ENCODE peak calls at places on chromosomes 12 and 14, in six cellular contexts. J is GM10248; L is A549; B is kidney; G is stimulated activated CD4-positive, alpha-beta T cell treated with anti-CD3 and anti-CD28 coated beads, Interleukin-4, amount 100 ng/mL, for 4 hours; C is thyroid gland. A is an unnamed sample.

GRCh38 chr14:56002876-56003625 is 115.2 kb upstream of the PELI2 start:
- DNase-seq in L (no peak), C (no peak), J (no peak), G (no peak), B (no peak), A (peak; percentile 31)

GRCh38 chr12:123928897-123929296 is 43.7 kb downstream of the CCDC92 start:
- DNase-seq in C (no peak), L (no peak), G (no peak), J (no peak), B (no peak), A (no peak)

GRCh38 chr12:753401-754237 is 1.2 kb downstream of the WNK1 start:
- DNase-seq in G (peak; percentile 30), L (peak; percentile 54), J (peak; percentile 45), B (peak; percentile 88), C (peak; percentile 64), A (peak; percentile 61)

GRCh38 chr12:15962760-15963159 is 51.6 kb downstream of the DERA start:
- DNase-seq in B (no peak), C (no peak), L (no peak), G (no peak), J (no peak), A (no peak)

GRCh38 chr12:98873823-98874222 is 228.7 kb downstream of the APAF1 start:
- DNase-seq in C (no peak), J (no peak), L (no peak), B (no peak), G (no peak), A (no peak)

GRCh38 chr12:32309811-32310755 is 89.3 kb upstream of the FGD4 start:
- DNase-seq in B (no peak), J (no peak), G (no peak), C (no peak), L (no peak), A (no peak)

GRCh38 chr14:20116748-20117147 is 6.2 kb downstream of the OR4K17 start:
- DNase-seq in L (no peak), J (no peak), C (no peak), B (no peak), G (no peak), A (no peak)

GRCh38 chr14:75826599-75826998 is 155.2 kb downstream of the TGFB3 start:
- DNase-seq in J (no peak), G (no peak), C (no peak), B (no peak), L (no peak), A (no peak)

GRCh38 chr12:127998936-127999467 is 268.0 kb upstream of the TMEM132C start:
- DNase-seq in B (no peak), L (no peak), G (no peak), J (no peak), C (no peak), A (no peak)

GRCh38 chr12:70845268-70845667 is 75.3 kb downstream of the PTPRR start:
- DNase-seq in B (no peak), C (no peak), L (no peak), J (no peak), G (no peak), A (no peak)

GRCh38 chr12:14366211-14366762 is 805 bp downstream of the ATF7IP start:
- DNase-seq in C (no peak), B (no peak), G (no peak), J (no peak), L (peak; percentile 58), A (no peak)

GRCh38 chr14:52755607-52756316 is 25.8 kb downstream of the STYX start:
- DNase-seq in J (no peak), G (no peak), C (no peak), B (no peak), L (no peak), A (no peak)

GRCh38 chr14:54229136-54229535 is 167.7 kb upstream of the CDKN3 start:
- DNase-seq in G (no peak), C (no peak), B (no peak), J (no peak), L (no peak), A (no peak)

GRCh38 chr14:100091386-100091785 is 26.2 kb downstream of the EVL start:
- DNase-seq in J (no peak), L (no peak), C (no peak), G (no peak), B (no peak), A (no peak)

GRCh38 chr14:94401083-94401482 is 12.7 kb upstream of the SERPINA1 start:
- DNase-seq in B (no peak), L (no peak), G (no peak), J (no peak), C (no peak), A (no peak)

GRCh38 chr14:34781242-34781641 is 66.8 kb upstream of the CFL2 start:
- DNase-seq in L (no peak), G (no peak), C (no peak), J (no peak), B (no peak), A (no peak)

GRCh38 chr14:31966896-31967668 is 110.0 kb upstream of the ARHGAP5 start:
- DNase-seq in B (no peak), J (no peak), L (no peak), G (no peak), C (no peak), A (no peak)

GRCh38 chr12:75703131-75703530 is 191.7 kb upstream of the KRR1 start:
- DNase-seq in G (no peak), C (no peak), J (no peak), B (no peak), L (no peak), A (no peak)

GRCh38 chr12:46824709-46825108 is 1.1 kb downstream of the SLC38A4 start:
- DNase-seq in J (no peak), C (no peak), B (no peak), L (no peak), G (no peak), A (no peak)